ENCODE peak calls at places on chromosomes 16 and 17, in four cellular contexts. X is HCT116, H is SK-N-SH, D is NT2/D1. Y is an unnamed sample.

GRCh38 chr17:42002792-42003301 is 14.4 kb downstream of the DNAJC7 start:
- DNase-seq in X (no peak), H (no peak), D (no peak), Y (no peak)

GRCh38 chr16:59296002-59296401 is 561.9 kb upstream of the GOT2 start:
- DNase-seq in X (no peak), H (no peak), D (no peak), Y (no peak)

GRCh38 chr16:50634090-50634489 is 47.0 kb downstream of the SNX20 start:
- DNase-seq in X (no peak), H (no peak), D (no peak), Y (no peak)

GRCh38 chr16:13171313-13171712 is 269.9 kb downstream of the SHISA9 start:
- DNase-seq in X (no peak), H (no peak), D (no peak), Y (no peak)

GRCh38 chr16:49050607-49051006 is 231.0 kb downstream of the CBLN1 start:
- DNase-seq in X (no peak), H (peak), D (no peak), Y (no peak)

GRCh38 chr16:3182608-3183444 is 5.2 kb upstream of the OR1F1 start:
- DNase-seq in X (no peak), H (peak), D (no peak), Y (no peak)

GRCh38 chr16:11315499-11315898 is 29.8 kb upstream of the RMI2 start:
- DNase-seq in X (no peak), H (no peak), D (peak), Y (no peak)

GRCh38 chr16:73483076-73483791 is 435.3 kb upstream of the ZFHX3 start:
- DNase-seq in X (no peak), H (no peak), D (peak), Y (no peak)

GRCh38 chr17:34171245-34171818 is 83.8 kb upstream of the CCL2 start:
- DNase-seq in X (peak), H (peak), D (no peak), Y (no peak)

GRCh38 chr16:27286446-27286845 is 17.9 kb upstream of the NSMCE1 start:
- DNase-seq in X (no peak), H (no peak), D (no peak), Y (no peak)

GRCh38 chr17:65055708-65056638 is 567 bp downstream of the GNA13 start:
- DNase-seq in X (peak), H (peak), D (no peak), Y (no peak)

GRCh38 chr17:36198831-36199465 is 2.4 kb upstream of the CCL3L1 start:
- DNase-seq in X (no peak), H (no peak), D (no peak), Y (no peak)

GRCh38 chr16:48862087-48862532 is 252.1 kb upstream of the N4BP1 start:
- DNase-seq in X (peak), H (no peak), D (peak), Y (no peak)

GRCh38 chr16:10688291-10688690 is 6.4 kb downstream of the TEKT5 start:
- DNase-seq in X (no peak), H (no peak), D (no peak), Y (no peak)

GRCh38 chr17:79179334-79179733 is 104.7 kb downstream of the ENGASE start:
- DNase-seq in X (no peak), H (no peak), D (no peak), Y (no peak)

GRCh38 chr17:43917016-43917347 is 9.6 kb upstream of the MPP2 start:
- DNase-seq in X (no peak), H (no peak), D (no peak), Y (peak)

GRCh38 chr16:78444-79145 is 570 bp downstream of the MPG start:
- DNase-seq in X (no peak), H (no peak), D (no peak), Y (no peak)
- TF ChIP-seq YY1 in X (no peak), H (no peak), D (no peak), Y (no peak)

DNA sequence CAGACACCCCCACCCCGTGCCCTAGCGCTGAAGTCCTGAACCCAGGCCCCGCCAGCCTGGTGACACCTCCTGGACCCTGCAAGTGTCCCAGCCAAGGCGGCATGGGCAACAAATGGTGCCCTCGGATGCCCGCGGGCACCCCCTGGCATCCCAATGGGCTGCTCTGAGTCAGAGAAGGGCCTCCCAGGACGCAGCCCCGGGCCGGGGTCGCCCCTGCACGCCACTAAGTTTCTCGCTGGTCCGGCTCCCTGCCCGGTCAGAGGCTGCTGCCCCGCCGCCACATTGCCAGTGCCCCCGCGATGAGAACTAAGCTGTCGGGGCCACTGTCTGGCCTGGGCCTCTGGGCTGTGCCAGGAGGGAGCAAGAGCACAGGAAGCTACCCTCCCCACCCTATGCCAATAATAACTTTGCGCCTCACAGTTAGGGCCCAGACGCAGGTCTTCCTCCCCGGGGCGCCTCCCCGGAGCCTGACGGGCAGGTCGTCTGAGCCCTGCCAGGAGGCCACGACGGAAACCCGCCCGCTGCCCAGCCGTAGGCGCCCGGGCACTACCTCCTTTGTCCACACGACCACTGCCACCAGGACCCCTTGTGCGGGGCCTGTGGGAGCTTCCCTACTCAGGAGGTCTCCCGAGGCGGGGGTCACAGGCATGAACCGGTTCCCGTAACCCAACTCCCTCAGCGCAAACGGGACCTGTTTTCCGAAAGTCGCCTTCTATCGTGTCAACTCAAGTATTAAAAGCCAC is 1.4 kb downstream of the ZFPM1 start:
- DNase-seq in X (no peak), H (peak), D (no peak), Y (no peak)
- TF ChIP-seq YY1 in X (no peak), H (no peak), D (no peak), Y (no peak)

GRCh38 chr16:87947356-87948118 is 3.7 kb upstream of the BANP start:
- DNase-seq in X (no peak), H (no peak), D (no peak), Y (no peak)

GRCh38 chr16:87946596-87947350 is 4.5 kb upstream of the BANP start:
- DNase-seq in X (no peak), H (no peak), D (no peak), Y (no peak)

GRCh38 chr16:87948119-87948545 is 3.1 kb upstream of the BANP start:
- DNase-seq in X (no peak), H (no peak), D (no peak), Y (no peak)

GRCh38 chr16:87942680-87943079 is 6.4 kb upstream of the CA5A start:
- DNase-seq in X (no peak), H (no peak), D (no peak), Y (no peak)

DNA sequence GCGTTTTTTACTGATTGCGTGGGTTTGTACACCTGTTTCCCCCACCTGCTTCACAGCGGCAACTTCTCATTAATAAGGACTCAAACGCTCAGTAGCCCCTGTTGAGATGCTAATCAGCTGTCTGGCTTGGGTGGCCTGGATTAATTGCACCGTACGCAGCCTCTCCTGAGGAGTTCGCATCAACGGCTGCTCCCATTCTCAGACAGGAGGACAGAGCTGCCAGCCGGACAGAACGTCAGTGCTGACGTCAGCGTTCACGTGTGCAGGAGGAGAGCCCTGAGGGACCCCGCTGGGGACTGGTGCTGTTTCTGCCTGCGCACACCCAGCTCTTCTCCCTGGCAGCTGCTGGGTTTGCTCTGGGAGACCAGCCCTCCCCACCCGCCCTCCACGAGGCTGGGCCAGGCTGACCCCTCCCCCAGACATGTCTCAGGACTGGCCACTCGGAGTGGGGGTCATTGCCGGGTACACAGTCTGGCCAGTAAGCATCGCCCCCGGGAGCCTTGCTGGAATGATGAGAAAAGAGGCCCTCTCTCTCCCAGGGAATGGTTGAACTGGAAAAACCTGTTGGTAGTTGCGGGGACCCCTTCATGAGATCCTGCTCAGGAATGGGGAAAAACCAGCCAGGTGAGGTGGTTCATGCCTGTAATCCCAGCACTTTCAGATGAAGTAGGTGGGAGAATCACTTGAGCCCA is 5.7 kb upstream of the BANP start:
- DNase-seq in X (peak), H (peak), D (no peak), Y (no peak)
- TF ChIP-seq YY1 in X (peak), H (no peak), D (no peak), Y (no peak)

GRCh38 chr17:20234266-20234665 is 225.1 kb downstream of the SPECC1 start:
- DNase-seq in X (no peak), H (no peak), D (no peak), Y (no peak)
- TF ChIP-seq YY1 in X (no peak), H (no peak), D (no peak), Y (no peak)

DNA sequence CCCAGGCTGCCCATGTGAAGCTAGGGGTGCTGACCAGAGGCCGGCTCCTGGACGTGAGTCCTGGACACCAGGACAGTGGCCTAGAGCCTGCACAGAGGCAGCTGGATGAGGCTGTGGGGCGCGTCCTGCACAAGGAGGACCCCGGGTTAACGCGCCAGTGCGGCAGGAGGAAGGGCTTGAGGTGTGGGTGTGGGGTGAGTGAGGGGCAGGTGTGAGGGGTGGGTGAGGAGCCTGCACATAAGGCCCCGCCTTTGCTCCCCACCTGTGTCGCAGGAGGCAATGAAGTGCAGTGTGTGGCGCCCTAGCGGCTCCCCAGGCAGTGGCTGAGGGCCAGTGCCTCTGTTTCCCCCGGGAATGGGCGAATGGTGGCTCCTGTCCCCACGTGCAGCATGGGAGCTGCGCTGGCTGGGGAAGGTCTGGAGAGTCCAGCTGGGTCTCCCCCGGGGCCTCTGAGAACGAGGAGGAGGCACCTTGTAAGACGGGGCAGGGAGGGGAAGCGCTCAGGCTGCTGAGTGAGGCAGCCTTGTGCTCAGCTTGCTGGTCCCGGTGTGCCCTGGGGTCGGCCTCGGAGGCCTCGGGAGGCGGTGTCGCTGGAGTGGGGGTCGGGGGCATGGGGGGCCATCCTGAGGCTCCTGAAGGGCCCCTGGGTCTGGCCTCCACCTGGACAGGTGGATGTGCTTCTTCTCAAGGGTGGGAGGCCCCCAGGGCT is 3.2 kb downstream of the CD7 start:
- DNase-seq in X (no peak), H (peak), D (no peak), Y (no peak)
- TF ChIP-seq YY1 in X (no peak), H (no peak), D (no peak), Y (no peak)

GRCh38 chr16:85615014-85615851 is 2.1 kb downstream of the GSE1 start:
- DNase-seq in X (peak), H (no peak), D (no peak), Y (no peak)
- TF ChIP-seq YY1 in X (peak), H (no peak), D (no peak), Y (no peak)

DNA sequence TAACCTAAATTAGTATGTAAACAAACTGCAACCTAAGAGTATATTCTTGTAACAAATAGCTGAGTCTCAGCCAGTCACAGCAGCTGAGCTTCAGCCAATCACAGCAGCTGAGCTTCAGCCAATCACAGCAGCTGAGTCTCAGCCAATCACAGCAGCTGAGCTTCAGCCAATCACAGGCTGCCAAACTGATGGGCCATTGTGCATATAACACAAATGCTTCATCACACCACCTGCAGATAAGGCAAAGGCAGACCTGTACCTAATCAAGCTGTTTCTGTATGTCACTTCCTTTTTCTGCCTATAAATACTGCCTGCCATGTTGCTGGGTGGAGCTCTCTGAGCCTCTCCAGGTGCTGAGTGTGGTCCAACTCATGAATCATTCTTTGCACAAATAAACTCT is 19.9 kb downstream of the MYH13 start:
- DNase-seq in X (no peak), H (no peak), D (no peak), Y (no peak)
- TF ChIP-seq YY1 in X (no peak), H (no peak), D (no peak), Y (no peak)

Y was measured in GM12878.